ENCODE peak calls at places on chromosomes 6 and 20, in seven cellular contexts. One of them, this sample, is unnamed. For H3K36me3, the result is how much of the 10 kb centered on the place peaks cover.

GRCh38 chr6:5866547-5867051 is 140.1 kb downstream of the NRN1 start:
- DNase-seq in mammary epithelial cell: peak
- DNase-seq in NT2/D1: no peak
- DNase-seq in mesenchymal stem cell: peak
- DNase-seq in SJSA1: peak
- DNase-seq in endothelial cell of umbilical vein: peak
- DNase-seq in heart left ventricle: no peak
- DNase-seq in this sample: peak

GRCh38 chr20:22431419-22431818 is 153.0 kb downstream of the FOXA2 start:
- DNase-seq in mammary epithelial cell: no peak
- DNase-seq in NT2/D1: no peak
- DNase-seq in mesenchymal stem cell: no peak
- DNase-seq in SJSA1: no peak
- DNase-seq in endothelial cell of umbilical vein: no peak
- DNase-seq in heart left ventricle: no peak
- DNase-seq in this sample: no peak

GRCh38 chr20:13279171-13279570 is 58.1 kb downstream of the ISM1 start:
- DNase-seq in mammary epithelial cell: no peak
- DNase-seq in NT2/D1: no peak
- DNase-seq in mesenchymal stem cell: no peak
- DNase-seq in SJSA1: no peak
- DNase-seq in endothelial cell of umbilical vein: no peak
- DNase-seq in heart left ventricle: no peak
- DNase-seq in this sample: no peak

GRCh38 chr6:135181333-135182119 is 418 bp downstream of the MYB start:
- DNase-seq in mammary epithelial cell: peak
- DNase-seq in NT2/D1: no peak
- DNase-seq in mesenchymal stem cell: peak
- DNase-seq in SJSA1: no peak
- DNase-seq in endothelial cell of umbilical vein: peak
- DNase-seq in heart left ventricle: no peak
- DNase-seq in this sample: no peak

GRCh38 chr6:29955783-29956182 is 13.5 kb downstream of the HLA-A start:
- DNase-seq in mammary epithelial cell: no peak
- DNase-seq in NT2/D1: no peak
- DNase-seq in mesenchymal stem cell: peak
- DNase-seq in SJSA1: no peak
- DNase-seq in endothelial cell of umbilical vein: no peak
- DNase-seq in heart left ventricle: no peak
- DNase-seq in this sample: no peak

GRCh38 chr6:40480678-40481077 is 106.5 kb downstream of the LRFN2 start:
- DNase-seq in mammary epithelial cell: no peak
- DNase-seq in NT2/D1: no peak
- DNase-seq in mesenchymal stem cell: no peak
- DNase-seq in SJSA1: no peak
- DNase-seq in endothelial cell of umbilical vein: no peak
- DNase-seq in heart left ventricle: no peak
- DNase-seq in this sample: no peak

GRCh38 chr6:134287863-134288537 is 29.9 kb downstream of the SGK1 start:
- DNase-seq in mammary epithelial cell: peak
- DNase-seq in NT2/D1: no peak
- DNase-seq in mesenchymal stem cell: peak
- DNase-seq in SJSA1: no peak
- DNase-seq in endothelial cell of umbilical vein: peak
- DNase-seq in heart left ventricle: no peak
- DNase-seq in this sample: peak

GRCh38 chr6:144897441-144897921 is 612.3 kb downstream of the UTRN start:
- DNase-seq in mammary epithelial cell: peak
- DNase-seq in NT2/D1: no peak
- DNase-seq in mesenchymal stem cell: peak
- DNase-seq in SJSA1: peak
- DNase-seq in endothelial cell of umbilical vein: peak
- DNase-seq in heart left ventricle: no peak
- DNase-seq in this sample: peak

GRCh38 chr6:55953384-55953783 is 78.0 kb upstream of the BMP5 start:
- DNase-seq in mammary epithelial cell: peak
- DNase-seq in NT2/D1: no peak
- DNase-seq in mesenchymal stem cell: peak
- DNase-seq in SJSA1: no peak
- DNase-seq in endothelial cell of umbilical vein: peak
- DNase-seq in heart left ventricle: no peak
- DNase-seq in this sample: peak

GRCh38 chr6:151092561-151092960 is 147.2 kb upstream of the AKAP12 start:
- DNase-seq in mammary epithelial cell: no peak
- DNase-seq in NT2/D1: no peak
- DNase-seq in mesenchymal stem cell: no peak
- DNase-seq in SJSA1: no peak
- DNase-seq in endothelial cell of umbilical vein: peak
- DNase-seq in heart left ventricle: no peak
- DNase-seq in this sample: no peak
- H3K36me3 ChIP-seq in mammary epithelial cell: under half
- H3K36me3 ChIP-seq in NT2/D1: under half
- H3K36me3 ChIP-seq in mesenchymal stem cell: under half
- H3K36me3 ChIP-seq in SJSA1: under half
- H3K36me3 ChIP-seq in endothelial cell of umbilical vein: under half
- H3K36me3 ChIP-seq in heart left ventricle: under half
- H3K36me3 ChIP-seq in this sample: under half

DNA sequence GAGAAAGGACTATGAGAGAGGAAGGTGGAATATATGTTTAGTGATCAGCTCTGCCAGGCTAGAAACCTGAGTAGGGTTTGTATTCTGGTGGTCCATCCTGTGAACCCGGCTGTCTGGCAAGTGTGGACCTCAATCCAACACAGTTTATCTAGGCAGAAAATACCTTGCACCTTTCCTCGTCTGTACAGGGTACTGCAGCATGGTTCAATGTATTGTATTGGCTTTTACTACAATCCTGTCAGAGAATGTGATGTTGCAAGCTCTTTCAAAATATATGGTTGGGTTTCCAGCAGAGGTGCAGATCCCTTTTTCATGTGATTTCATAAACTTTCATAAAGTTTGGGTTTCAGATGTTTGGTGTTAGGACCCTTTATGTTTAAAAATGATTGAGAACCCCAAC is 106.7 kb downstream of the RTN4IP1 start:
- DNase-seq in mammary epithelial cell: no peak
- DNase-seq in NT2/D1: no peak
- DNase-seq in mesenchymal stem cell: no peak
- DNase-seq in SJSA1: no peak
- DNase-seq in endothelial cell of umbilical vein: no peak
- DNase-seq in heart left ventricle: no peak
- DNase-seq in this sample: no peak
- H3K4me3 ChIP-seq in mammary epithelial cell: no peak
- H3K4me3 ChIP-seq in NT2/D1: no peak
- H3K4me3 ChIP-seq in mesenchymal stem cell: no peak
- H3K4me3 ChIP-seq in SJSA1: no peak
- H3K4me3 ChIP-seq in endothelial cell of umbilical vein: no peak
- H3K4me3 ChIP-seq in heart left ventricle: no peak
- H3K4me3 ChIP-seq in this sample: no peak

GRCh38 chr20:14785065-14785743 is 447.8 kb upstream of the FLRT3 start:
- DNase-seq in mammary epithelial cell: no peak
- DNase-seq in NT2/D1: no peak
- DNase-seq in mesenchymal stem cell: no peak
- DNase-seq in SJSA1: no peak
- DNase-seq in endothelial cell of umbilical vein: no peak
- DNase-seq in heart left ventricle: no peak
- DNase-seq in this sample: no peak
- H3K36me3 ChIP-seq in mammary epithelial cell: under half
- H3K36me3 ChIP-seq in NT2/D1: under half
- H3K36me3 ChIP-seq in mesenchymal stem cell: under half
- H3K36me3 ChIP-seq in SJSA1: under half
- H3K36me3 ChIP-seq in endothelial cell of umbilical vein: under half
- H3K36me3 ChIP-seq in heart left ventricle: under half
- H3K36me3 ChIP-seq in this sample: under half

GRCh38 chr20:3409417-3409816 is 1.9 kb upstream of the DNAAF9 start:
- DNase-seq in mammary epithelial cell: no peak
- DNase-seq in NT2/D1: no peak
- DNase-seq in mesenchymal stem cell: no peak
- DNase-seq in SJSA1: no peak
- DNase-seq in endothelial cell of umbilical vein: no peak
- DNase-seq in heart left ventricle: no peak
- DNase-seq in this sample: no peak
- H3K4me3 ChIP-seq in mammary epithelial cell: no peak
- H3K4me3 ChIP-seq in NT2/D1: no peak
- H3K4me3 ChIP-seq in mesenchymal stem cell: no peak
- H3K4me3 ChIP-seq in SJSA1: no peak
- H3K4me3 ChIP-seq in endothelial cell of umbilical vein: no peak
- H3K4me3 ChIP-seq in heart left ventricle: peak
- H3K4me3 ChIP-seq in this sample: no peak

DNA sequence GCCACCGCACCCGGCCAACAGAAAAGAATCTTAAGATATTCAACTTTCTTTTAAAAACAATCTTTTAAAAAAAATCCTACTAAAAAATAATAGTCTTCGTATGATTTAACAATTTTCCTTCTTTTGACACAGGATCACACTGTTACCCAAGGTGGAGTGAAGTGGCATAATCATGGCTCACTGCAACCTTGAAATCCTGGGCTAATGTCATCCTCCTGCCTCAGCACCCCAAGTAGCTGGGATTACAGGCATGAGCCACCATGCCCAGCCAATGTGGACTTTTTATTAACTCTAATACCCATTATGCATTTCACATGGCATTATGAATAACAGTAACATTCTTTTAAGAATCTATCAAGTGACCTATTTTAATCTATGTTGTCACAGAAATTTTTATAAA is 20.8 kb downstream of the RBM39 start:
- DNase-seq in mammary epithelial cell: no peak
- DNase-seq in NT2/D1: no peak
- DNase-seq in mesenchymal stem cell: no peak
- DNase-seq in SJSA1: no peak
- DNase-seq in endothelial cell of umbilical vein: no peak
- DNase-seq in heart left ventricle: no peak
- DNase-seq in this sample: no peak
- H3K36me3 ChIP-seq in mammary epithelial cell: half or more
- H3K36me3 ChIP-seq in NT2/D1: half or more
- H3K36me3 ChIP-seq in mesenchymal stem cell: half or more
- H3K36me3 ChIP-seq in SJSA1: half or more
- H3K36me3 ChIP-seq in endothelial cell of umbilical vein: half or more
- H3K36me3 ChIP-seq in heart left ventricle: under half
- H3K36me3 ChIP-seq in this sample: half or more

DNA sequence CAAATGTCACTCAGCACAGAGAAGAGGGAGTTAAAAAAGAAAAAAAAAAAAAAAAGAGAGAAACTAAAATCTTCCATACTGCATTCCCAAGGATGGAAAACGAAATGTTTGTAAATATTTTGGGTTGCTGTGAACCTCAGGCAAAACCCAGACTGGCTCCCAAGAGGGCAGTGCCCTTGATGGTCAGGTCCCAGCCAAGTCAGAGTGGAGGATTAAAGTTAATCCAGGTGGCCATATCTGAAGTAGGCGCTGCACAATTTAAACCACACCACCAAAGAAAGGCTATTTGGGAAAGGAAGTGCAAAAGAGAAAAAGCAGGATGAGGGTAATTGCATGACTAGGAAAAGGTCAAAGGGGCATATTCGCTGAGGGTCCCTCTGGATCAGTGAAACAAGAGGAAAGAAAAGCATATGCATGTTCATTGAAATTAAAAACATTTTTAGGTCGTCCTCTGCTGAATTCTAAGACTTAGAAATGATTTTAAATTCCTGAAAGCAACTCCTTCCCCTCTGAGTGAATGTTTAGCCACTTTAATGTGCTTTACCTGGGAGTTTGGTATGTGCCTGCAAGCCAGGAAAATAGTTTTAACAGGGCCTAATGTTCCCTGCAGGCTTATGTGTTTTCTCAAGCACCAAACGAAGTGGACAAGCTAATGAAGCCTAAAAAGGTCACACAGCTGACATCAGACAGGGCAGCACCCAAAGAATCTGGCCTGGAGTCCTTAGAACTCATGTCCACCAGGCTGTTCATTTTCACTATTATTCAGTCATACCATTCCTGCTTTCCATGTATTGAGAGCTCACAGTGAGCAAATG is 159.1 kb downstream of the HACE1 start:
- DNase-seq in mammary epithelial cell: no peak
- DNase-seq in NT2/D1: no peak
- DNase-seq in mesenchymal stem cell: peak
- DNase-seq in SJSA1: no peak
- DNase-seq in endothelial cell of umbilical vein: no peak
- DNase-seq in heart left ventricle: no peak
- DNase-seq in this sample: no peak
- H3K4me3 ChIP-seq in mammary epithelial cell: no peak
- H3K4me3 ChIP-seq in NT2/D1: no peak
- H3K4me3 ChIP-seq in mesenchymal stem cell: no peak
- H3K4me3 ChIP-seq in SJSA1: no peak
- H3K4me3 ChIP-seq in endothelial cell of umbilical vein: no peak
- H3K4me3 ChIP-seq in heart left ventricle: no peak
- H3K4me3 ChIP-seq in this sample: no peak

GRCh38 chr6:150878347-150879213 is 13.1 kb downstream of the MTHFD1L start:
- DNase-seq in mammary epithelial cell: no peak
- DNase-seq in NT2/D1: peak
- DNase-seq in mesenchymal stem cell: no peak
- DNase-seq in SJSA1: no peak
- DNase-seq in endothelial cell of umbilical vein: no peak
- DNase-seq in heart left ventricle: no peak
- DNase-seq in this sample: no peak

GRCh38 chr6:150881911-150882481 is 16.5 kb downstream of the MTHFD1L start:
- DNase-seq in mammary epithelial cell: peak
- DNase-seq in NT2/D1: no peak
- DNase-seq in mesenchymal stem cell: peak
- DNase-seq in SJSA1: peak
- DNase-seq in endothelial cell of umbilical vein: peak
- DNase-seq in heart left ventricle: peak
- DNase-seq in this sample: peak

GRCh38 chr6:150877928-150878327 is 12.4 kb downstream of the MTHFD1L start:
- DNase-seq in mammary epithelial cell: no peak
- DNase-seq in NT2/D1: no peak
- DNase-seq in mesenchymal stem cell: no peak
- DNase-seq in SJSA1: no peak
- DNase-seq in endothelial cell of umbilical vein: no peak
- DNase-seq in heart left ventricle: no peak
- DNase-seq in this sample: no peak

GRCh38 chr6:150883521-150883920 is 18.0 kb downstream of the MTHFD1L start:
- DNase-seq in mammary epithelial cell: no peak
- DNase-seq in NT2/D1: no peak
- DNase-seq in mesenchymal stem cell: no peak
- DNase-seq in SJSA1: no peak
- DNase-seq in endothelial cell of umbilical vein: peak
- DNase-seq in heart left ventricle: no peak
- DNase-seq in this sample: no peak

GRCh38 chr6:150880336-150880735 is 14.8 kb downstream of the MTHFD1L start:
- DNase-seq in mammary epithelial cell: no peak
- DNase-seq in NT2/D1: no peak
- DNase-seq in mesenchymal stem cell: no peak
- DNase-seq in SJSA1: no peak
- DNase-seq in endothelial cell of umbilical vein: no peak
- DNase-seq in heart left ventricle: no peak
- DNase-seq in this sample: no peak
- H3K36me3 ChIP-seq in mammary epithelial cell: under half
- H3K36me3 ChIP-seq in NT2/D1: under half
- H3K36me3 ChIP-seq in mesenchymal stem cell: half or more
- H3K36me3 ChIP-seq in SJSA1: half or more
- H3K36me3 ChIP-seq in endothelial cell of umbilical vein: under half
- H3K36me3 ChIP-seq in heart left ventricle: under half
- H3K36me3 ChIP-seq in this sample: under half

GRCh38 chr20:38671186-38671585 is 53.1 kb upstream of the SLC32A1 start:
- DNase-seq in mammary epithelial cell: no peak
- DNase-seq in NT2/D1: peak
- DNase-seq in mesenchymal stem cell: no peak
- DNase-seq in SJSA1: no peak
- DNase-seq in endothelial cell of umbilical vein: no peak
- DNase-seq in heart left ventricle: no peak
- DNase-seq in this sample: no peak
- H3K4me3 ChIP-seq in mammary epithelial cell: no peak
- H3K4me3 ChIP-seq in NT2/D1: no peak
- H3K4me3 ChIP-seq in mesenchymal stem cell: no peak
- H3K4me3 ChIP-seq in SJSA1: no peak
- H3K4me3 ChIP-seq in endothelial cell of umbilical vein: no peak
- H3K4me3 ChIP-seq in heart left ventricle: no peak
- H3K4me3 ChIP-seq in this sample: no peak